ENCODE peak calls at places on chromosome 11, in six cellular contexts. B is brain microvascular endothelial cell; I is IMR-90; L is AG04449; O is CD8-positive, alpha-beta T cell; Z is sigmoid colon. H is an unnamed sample.

GRCh38 chr11:57493507-57494503 is 21.7 kb downstream of the SLC43A1 start:
- DNase-seq in L (no peak), B (no peak), O (peak), Z (peak), I (peak), H (peak)

GRCh38 chr11:66475349-66476172 is 4.7 kb upstream of the DPP3 start:
- DNase-seq in I (no peak), L (no peak), Z (no peak), O (no peak), B (no peak), H (no peak)

GRCh38 chr11:57778318-57779037 is 16.9 kb downstream of the CTNND1 start:
- DNase-seq in B (peak), I (peak), O (no peak), Z (peak), L (peak), H (peak)

GRCh38 chr11:133663135-133663534 is 130.8 kb upstream of the OPCML start:
- DNase-seq in I (no peak), Z (no peak), L (no peak), O (no peak), B (no peak), H (no peak)

GRCh38 chr11:128956401-128957203 is 13.9 kb upstream of the TP53AIP1 start:
- DNase-seq in B (peak), O (no peak), L (peak), Z (no peak), I (peak), H (peak)

GRCh38 chr11:5196731-5197130 is 3.8 kb downstream of the OR51V1 start:
- DNase-seq in Z (no peak), I (peak), L (no peak), O (no peak), B (no peak), H (no peak)

GRCh38 chr11:85947431-85948272 is 92.5 kb downstream of the CCDC83 start:
- DNase-seq in I (peak), Z (no peak), L (peak), B (peak), O (no peak), H (no peak)

GRCh38 chr11:65427691-65428577 is 5.3 kb downstream of the NEAT1 start:
- DNase-seq in I (peak), O (peak), Z (peak), B (peak), L (no peak), H (no peak)

GRCh38 chr11:78662811-78663210 is 88.1 kb upstream of the NARS2 start:
- DNase-seq in O (peak), L (no peak), B (no peak), I (no peak), Z (no peak), H (no peak)

GRCh38 chr11:84558085-84558905 is 1068.8 kb downstream of the DLG2 start:
- DNase-seq in L (peak), O (no peak), I (peak), Z (no peak), B (peak), H (peak)

GRCh38 chr11:92528051-92528450 is 303.4 kb downstream of the FAT3 start:
- DNase-seq in L (peak), I (peak), B (peak), O (no peak), Z (no peak), H (no peak)

GRCh38 chr11:104830080-104830479 is 68.2 kb downstream of the CASP12 start:
- DNase-seq in O (no peak), B (peak), L (peak), I (peak), Z (no peak), H (peak)

GRCh38 chr11:70111269-70112016 is 33.3 kb downstream of the ANO1 start:
- DNase-seq in O (no peak), L (peak), I (peak), Z (no peak), B (peak), H (peak)

GRCh38 chr11:119347242-119347641 is 737 bp upstream of the MFRP start:
- DNase-seq in B (no peak), O (no peak), L (no peak), Z (no peak), I (no peak), H (no peak)

GRCh38 chr11:3095712-3096361 is 38.6 kb upstream of the CARS1 start:
- DNase-seq in O (no peak), Z (peak), I (peak), B (peak), L (no peak), H (peak)

GRCh38 chr11:111841370-111842053 is 29.9 kb downstream of the ALG9 start:
- DNase-seq in B (peak), O (peak), I (peak), Z (peak), L (peak), H (peak)

GRCh38 chr11:66315498-66315885 is 1.4 kb downstream of the CD248 start:
- DNase-seq in B (no peak), L (no peak), I (no peak), O (no peak), Z (no peak), H (no peak)

GRCh38 chr11:27282806-27283205 is 80.2 kb downstream of the CCDC34 start:
- DNase-seq in B (peak), Z (no peak), I (no peak), L (no peak), O (no peak), H (no peak)

GRCh38 chr11:65586247-65586630 is 9.4 kb downstream of the KCNK7 start:
- DNase-seq in I (no peak), L (no peak), O (no peak), B (no peak), Z (no peak), H (no peak)

GRCh38 chr11:73291196-73291595 is 16.9 kb upstream of the ARHGEF17 start:
- DNase-seq in I (no peak), Z (no peak), O (no peak), B (no peak), L (no peak), H (no peak)

GRCh38 chr11:45473491-45473890 is 187.3 kb upstream of the SYT13 start:
- DNase-seq in B (no peak), O (no peak), I (no peak), Z (peak), L (no peak), H (no peak)

GRCh38 chr11:69718147-69718546 is 14.3 kb upstream of the FGF19 start:
- DNase-seq in I (peak), B (peak), O (no peak), Z (no peak), L (no peak), H (peak)

GRCh38 chr11:73956876-73957653 is 6.2 kb downstream of the DNAJB13 start:
- DNase-seq in O (no peak), B (no peak), L (no peak), Z (peak), I (no peak), H (no peak)

GRCh38 chr11:36233226-36233625 is 56.0 kb downstream of the COMMD9 start:
- DNase-seq in O (no peak), Z (no peak), L (no peak), B (peak), I (peak), H (no peak)

GRCh38 chr11:64620286-64620962 is 29.4 kb downstream of the SLC22A12 start:
- DNase-seq in O (no peak), I (no peak), Z (no peak), B (no peak), L (no peak), H (peak)

GRCh38 chr11:65559951-65560537 is 1.9 kb upstream of the LTBP3 start:
- DNase-seq in L (no peak), I (peak), O (no peak), Z (peak), B (peak), H (peak)

GRCh38 chr11:88158081-88158480 is 17.2 kb downstream of the RAB38 start:
- DNase-seq in I (no peak), Z (no peak), O (no peak), B (no peak), L (no peak), H (no peak)

GRCh38 chr11:75524576-75525432 is 937 bp downstream of the GDPD5 start:
- DNase-seq in Z (no peak), B (no peak), I (peak), L (no peak), O (peak), H (no peak)

GRCh38 chr11:102757823-102758549 is 22.4 kb downstream of the MMP10 start:
- DNase-seq in Z (no peak), B (peak), O (no peak), L (no peak), I (peak), H (no peak)

GRCh38 chr11:123111465-123111864 is 49.5 kb upstream of the HSPA8 start:
- DNase-seq in O (no peak), B (no peak), Z (no peak), L (no peak), I (peak), H (peak)

GRCh38 chr11:131645237-131645636 is 274.8 kb downstream of the NTM start:
- DNase-seq in Z (no peak), B (no peak), L (no peak), O (no peak), I (no peak), H (no peak)

DNA sequence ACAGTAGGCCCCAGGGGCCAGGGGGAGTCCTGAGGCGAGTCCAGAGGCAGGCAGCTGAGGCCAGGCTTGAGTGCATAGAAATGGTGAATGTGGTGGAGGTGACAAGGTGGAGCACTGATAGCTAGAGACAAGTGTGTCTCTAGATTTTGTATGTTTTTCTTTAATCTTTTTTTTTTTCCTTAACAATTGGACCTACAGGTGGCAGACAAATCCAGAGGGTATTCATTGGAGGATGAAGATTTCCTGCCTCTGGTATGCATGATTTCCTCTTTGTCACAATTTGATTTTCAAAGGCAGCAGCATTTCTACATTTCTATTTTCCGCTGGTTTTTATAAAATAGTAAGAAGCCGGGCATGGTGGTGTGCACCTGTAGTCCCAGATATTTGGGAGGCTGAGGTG is 47.7 kb upstream of the DKK3 start:
- DNase-seq in B (no peak), O (no peak), Z (no peak), I (no peak), L (no peak), H (no peak)
- H3K4me3 ChIP-seq in B (no peak), O (no peak), Z (no peak), I (no peak), L (no peak), H (no peak)

GRCh38 chr11:13126430-13126829 is 117.3 kb downstream of the RASSF10 start:
- DNase-seq in O (no peak), B (peak), I (peak), L (no peak), Z (no peak), H (no peak)

GRCh38 chr11:13127161-13127560 is 118.0 kb downstream of the RASSF10 start:
- DNase-seq in B (no peak), Z (no peak), O (no peak), L (no peak), I (no peak), H (no peak)

DNA sequence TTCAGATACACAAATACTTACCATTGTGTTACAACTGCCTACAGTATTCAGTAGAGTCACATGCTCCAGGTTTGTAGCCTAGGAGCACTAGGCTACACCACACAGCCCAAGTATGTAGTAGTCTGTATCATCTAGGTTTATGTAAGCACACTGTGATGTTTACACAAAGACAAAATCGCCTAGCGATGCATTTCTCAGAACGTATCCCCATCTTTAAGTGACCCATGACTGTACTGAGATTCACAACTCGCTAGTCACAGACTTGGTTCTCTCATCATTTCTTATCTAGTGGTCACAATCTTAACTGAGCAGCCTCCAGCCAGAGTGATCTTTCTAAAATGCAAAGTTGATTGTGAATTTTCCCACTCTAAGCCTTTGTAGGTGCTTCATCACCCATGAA is 119.3 kb downstream of the RASSF10 start:
- DNase-seq in O (no peak), I (peak), L (no peak), Z (no peak), B (no peak), H (no peak)
- TF ChIP-seq CTCF in O (no peak), I (no peak), L (no peak), Z (no peak), B (no peak), H (no peak)

DNA sequence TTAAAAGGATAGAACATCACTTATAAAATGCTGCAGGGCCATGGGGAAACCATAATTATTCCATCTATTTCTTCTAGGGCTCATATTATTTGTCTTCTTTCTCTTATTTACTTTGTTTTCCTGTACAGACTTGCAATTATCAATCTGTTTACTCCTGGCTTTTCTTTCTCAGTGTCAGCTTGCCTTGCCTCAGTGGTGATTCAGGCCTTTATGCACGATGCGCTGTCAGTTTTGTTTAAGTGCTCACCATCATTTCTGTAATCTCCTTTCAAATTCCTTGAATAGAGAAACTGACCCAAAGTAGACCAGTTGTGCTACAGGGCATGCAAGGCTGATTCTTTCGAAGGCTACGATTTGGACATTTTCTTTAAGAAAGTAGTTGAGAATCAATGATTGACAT is 4.7 kb downstream of the PDHX start:
- DNase-seq in B (no peak), Z (no peak), I (no peak), L (no peak), O (no peak), H (no peak)
- H3K4me3 ChIP-seq in B (no peak), Z (no peak), I (no peak), L (no peak), O (no peak), H (no peak)

GRCh38 chr11:60915250-60915914 is 1.4 kb downstream of the TMEM109 start:
- DNase-seq in L (no peak), B (peak), I (peak), Z (peak), O (peak), H (peak)
- TF ChIP-seq CTCF in L (peak), B (peak), I (peak), Z (no peak), O (peak), H (peak)

GRCh38 chr11:121590772-121591404 is 138.1 kb upstream of the SORL1-AS1 start:
- DNase-seq in L (no peak), I (no peak), Z (no peak), B (no peak), O (no peak), H (no peak)
- H3K4me3 ChIP-seq in L (no peak), I (no peak), Z (no peak), B (no peak), O (no peak), H (no peak)

DNA sequence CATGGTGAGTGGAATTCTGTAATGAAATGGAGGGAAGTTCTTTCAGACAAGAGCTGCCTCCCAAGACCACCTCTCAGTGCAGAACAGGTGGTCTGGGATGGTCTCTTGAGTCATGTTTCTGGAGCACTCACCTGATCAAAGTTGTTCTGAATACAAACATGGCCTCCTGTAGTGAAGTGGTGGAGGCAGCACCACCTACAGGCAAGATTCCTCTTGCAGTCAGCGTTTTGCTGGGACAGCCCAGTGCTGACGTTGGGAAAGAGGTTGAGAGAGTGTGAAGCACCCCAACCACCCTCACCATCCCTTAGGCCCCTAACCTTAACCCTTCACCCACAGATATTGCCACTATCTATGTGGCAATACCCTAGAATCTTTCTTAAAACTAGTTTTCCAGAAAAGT is 371.4 kb downstream of the CADM1 start:
- DNase-seq in O (no peak), Z (no peak), B (no peak), L (no peak), I (no peak), H (peak)
- TF ChIP-seq CTCF in O (no peak), Z (no peak), B (peak), L (peak), I (no peak), H (peak)

GRCh38 chr11:60926500-60926899 is 2.2 kb downstream of the TMEM132A start:
- DNase-seq in I (no peak), O (no peak), L (no peak), Z (no peak), B (no peak), H (no peak)
- H3K4me3 ChIP-seq in I (no peak), O (no peak), L (no peak), Z (no peak), B (no peak), H (no peak)

DNA sequence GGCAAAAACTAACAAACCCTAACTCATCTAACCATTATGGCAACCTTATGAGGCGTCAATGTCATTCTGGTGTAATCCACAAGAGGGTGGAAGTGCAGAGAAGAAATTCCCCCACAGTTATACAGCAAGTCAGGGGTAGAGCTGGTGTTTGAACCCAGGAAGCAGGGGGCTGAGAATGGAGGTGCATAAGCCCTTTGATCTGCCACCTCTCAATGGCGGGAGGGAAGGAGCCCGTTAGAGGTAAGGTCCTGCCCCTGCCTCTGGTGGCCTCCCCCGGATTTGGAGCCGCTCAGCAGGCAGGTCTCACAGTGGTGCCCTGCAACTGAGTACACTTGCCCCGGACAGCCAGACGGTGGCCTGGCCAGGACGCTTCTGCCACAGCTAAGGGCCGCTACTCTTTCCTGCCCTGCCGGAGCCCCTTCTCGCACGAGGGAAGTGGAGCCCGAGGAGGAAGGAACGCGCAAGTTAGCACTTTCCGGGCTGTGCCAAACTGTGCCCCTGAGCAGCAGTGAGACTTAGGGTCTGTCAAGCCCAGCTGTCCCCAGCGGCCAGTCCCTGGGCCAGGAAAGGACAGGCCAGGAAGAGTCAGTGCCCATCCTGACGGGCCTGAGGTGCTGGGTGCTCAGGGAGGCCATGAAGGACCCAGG is 1.1 kb downstream of the FXYD2 start:
- DNase-seq in I (no peak), Z (peak), L (no peak), O (peak), B (peak), H (peak)
- TF ChIP-seq CTCF in I (no peak), Z (peak), L (no peak), O (peak), B (peak), H (peak)

DNA sequence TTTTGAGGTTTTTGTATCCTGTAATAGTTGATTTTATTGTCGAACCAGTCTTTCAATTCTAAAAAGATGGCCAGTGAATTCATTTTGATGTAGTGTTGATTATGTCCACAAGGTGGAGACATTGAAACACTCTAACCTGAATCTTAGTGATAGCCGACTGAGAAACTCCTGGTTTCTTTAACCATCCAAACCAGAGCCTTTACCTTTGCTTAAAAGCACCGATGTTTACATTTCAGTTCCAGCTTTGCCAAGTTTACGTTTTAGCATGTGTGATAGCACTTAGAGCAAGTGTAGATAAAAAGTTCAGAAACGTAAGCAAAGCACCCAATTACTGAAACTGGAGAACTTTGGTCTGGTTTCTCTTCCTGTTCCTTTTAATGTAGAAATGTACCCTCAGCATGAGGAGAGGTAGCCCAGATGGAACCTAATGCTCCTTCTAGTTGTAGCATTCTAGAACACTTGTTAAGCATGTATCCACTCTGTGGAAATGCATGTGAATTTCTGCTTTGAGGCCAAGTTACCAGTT is 208.7 kb downstream of the DBX1 start:
- DNase-seq in I (peak), L (no peak), O (no peak), Z (no peak), B (no peak), H (peak)
- H3K4me3 ChIP-seq in I (no peak), L (no peak), O (no peak), Z (no peak), B (no peak), H (no peak)

GRCh38 chr11:43746670-43747069 is 66.1 kb downstream of the HSD17B12 start:
- DNase-seq in B (no peak), L (no peak), Z (no peak), O (no peak), I (no peak), H (no peak)
- TF ChIP-seq CTCF in B (no peak), L (no peak), Z (no peak), O (no peak), I (no peak), H (no peak)

H was measured in A673.